ENCODE peak calls at places on chromosome 3, in nine cellular contexts. Y, O, X, H, E, M, T, S and G are unnamed samples.

GRCh38 chr3:37770938-37771918 is 90.5 kb upstream of the CTDSPL start:
- DNase-seq in Y (peak; percentile 28), O (no peak), X (no peak), H (no peak), E (no peak), M (no peak), T (no peak), S (no peak), G (no peak)

GRCh38 chr3:156865732-156866131 is 39.6 kb downstream of the LEKR1 start:
- DNase-seq in Y (no peak), O (no peak), X (no peak), H (no peak), E (no peak), M (no peak), T (no peak), S (no peak), G (no peak)

GRCh38 chr3:13115616-13115910 is 42.3 kb upstream of the IQSEC1 start:
- DNase-seq in Y (no peak), O (no peak), X (no peak), H (no peak), E (no peak), M (no peak), T (no peak), S (no peak), G (no peak)

GRCh38 chr3:162722336-162722735 is 1225.7 kb downstream of the OTOL1 start:
- DNase-seq in Y (no peak), O (no peak), X (no peak), H (no peak), E (no peak), M (no peak), T (no peak), S (no peak), G (no peak)

GRCh38 chr3:175763948-175764347 is 904.8 kb downstream of the NAALADL2 start:
- DNase-seq in Y (no peak), O (no peak), X (no peak), H (no peak), E (no peak), M (no peak), T (no peak), S (no peak), G (no peak)

GRCh38 chr3:194423317-194423716 is 24.3 kb upstream of the GP5 start:
- DNase-seq in Y (no peak), O (no peak), X (no peak), H (no peak), E (no peak), M (no peak), T (no peak), S (peak; percentile 55), G (no peak)

GRCh38 chr3:147405552-147406254 is 640 bp downstream of the ZIC4 start:
- DNase-seq in Y (no peak), O (no peak), X (no peak), H (no peak), E (no peak), M (no peak), T (peak; percentile 44), S (no peak), G (no peak)

GRCh38 chr3:63980830-63981498 is 42.3 kb downstream of the PSMD6 start:
- DNase-seq in Y (no peak), O (no peak), X (no peak), H (no peak), E (no peak), M (no peak), T (no peak), S (no peak), G (no peak)

GRCh38 chr3:149319750-149320149 is 13.7 kb downstream of the TM4SF18 start:
- DNase-seq in Y (no peak), O (no peak), X (no peak), H (no peak), E (no peak), M (no peak), T (no peak), S (no peak), G (no peak)

GRCh38 chr3:12490547-12490946 is 6.3 kb downstream of the TSEN2 start:
- DNase-seq in Y (no peak), O (no peak), X (no peak), H (no peak), E (no peak), M (no peak), T (no peak), S (no peak), G (no peak)

GRCh38 chr3:171815977-171816595 is 5.8 kb upstream of the PLD1 start:
- DNase-seq in Y (no peak), O (no peak), X (no peak), H (no peak), E (no peak), M (no peak), T (no peak), S (no peak), G (no peak)

GRCh38 chr3:117628896-117629295 is 919.3 kb downstream of the TUSC7 start:
- DNase-seq in Y (peak; percentile 54), O (no peak), X (no peak), H (peak; percentile 68), E (no peak), M (no peak), T (no peak), S (peak; percentile 89), G (peak; percentile 83)

GRCh38 chr3:16072420-16073110 is 101.9 kb upstream of the GALNT15 start:
- DNase-seq in Y (no peak), O (no peak), X (no peak), H (no peak), E (no peak), M (no peak), T (no peak), S (no peak), G (no peak)

GRCh38 chr3:77186728-77187127 is 146.8 kb downstream of the ROBO2 start:
- DNase-seq in Y (no peak), O (no peak), X (no peak), H (no peak), E (no peak), M (no peak), T (no peak), S (no peak), G (no peak)

GRCh38 chr3:133448478-133449122 is 48.7 kb downstream of the BFSP2 start:
- DNase-seq in Y (no peak), O (no peak), X (no peak), H (no peak), E (no peak), M (no peak), T (no peak), S (no peak), G (no peak)

GRCh38 chr3:46027021-46027705 is at the start of gene XCR1:
- DNase-seq in Y (peak; percentile 20), O (no peak), X (no peak), H (no peak), E (no peak), M (no peak), T (no peak), S (no peak), G (no peak)

GRCh38 chr3:33441322-33441976 is 1.2 kb upstream of the UBP1 start:
- DNase-seq in Y (no peak), O (no peak), X (no peak), H (no peak), E (no peak), M (no peak), T (no peak), S (no peak), G (no peak)

GRCh38 chr3:177724020-177724638 is 526.8 kb upstream of the TBL1XR1 start:
- DNase-seq in Y (peak; percentile 60), O (no peak), X (no peak), H (no peak), E (no peak), M (no peak), T (no peak), S (no peak), G (no peak)

GRCh38 chr3:136994772-136995516 is 37.2 kb downstream of the IL20RB start:
- DNase-seq in Y (peak; percentile 84), O (no peak), X (no peak), H (peak; percentile 81), E (no peak), M (no peak), T (no peak), S (no peak), G (no peak)

GRCh38 chr3:45509038-45509767 is 85.3 kb upstream of the LIMD1 start:
- DNase-seq in Y (no peak), O (no peak), X (no peak), H (peak; percentile 78), E (no peak), M (peak; percentile 8), T (no peak), S (peak; percentile 19), G (no peak)

GRCh38 chr3:37993067-37993809 is 2.7 kb downstream of the VILL start:
- DNase-seq in Y (no peak), O (no peak), X (no peak), H (no peak), E (no peak), M (no peak), T (peak; percentile 2), S (no peak), G (no peak)

GRCh38 chr3:111980716-111981456 is 2.1 kb downstream of the ABHD10 start:
- DNase-seq in Y (no peak), O (no peak), X (no peak), H (no peak), E (no peak), M (peak; percentile 20), T (no peak), S (no peak), G (no peak)

GRCh38 chr3:50274371-50275104 is 4.3 kb upstream of the LSMEM2 start:
- DNase-seq in Y (peak; percentile 69), O (peak; percentile 58), X (peak; percentile 36), H (no peak), E (peak; percentile 50), M (peak; percentile 81), T (peak; percentile 88), S (no peak), G (no peak)

GRCh38 chr3:11548721-11549131 is 95.0 kb downstream of the VGLL4 start:
- DNase-seq in Y (no peak), O (no peak), X (peak; percentile 73), H (no peak), E (no peak), M (no peak), T (no peak), S (no peak), G (no peak)

GRCh38 chr3:195105389-195105788 is 165.6 kb downstream of the XXYLT1 start:
- DNase-seq in Y (no peak), O (no peak), X (no peak), H (no peak), E (no peak), M (peak; percentile 23), T (no peak), S (no peak), G (no peak)

GRCh38 chr3:129829640-129830039 is 63.9 kb downstream of the TMCC1 start:
- DNase-seq in Y (no peak), O (no peak), X (peak; percentile 42), H (peak; percentile 93), E (peak; percentile 30), M (peak; percentile 72), T (peak; percentile 23), S (peak; percentile 4), G (no peak)

GRCh38 chr3:182979719-182980191 is 583 bp downstream of the DCUN1D1 start:
- DNase-seq in Y (no peak), O (no peak), X (no peak), H (no peak), E (peak; percentile 6), M (peak; percentile 63), T (peak; percentile 60), S (no peak), G (no peak)